ENCODE peak calls at places on chromosome 12, in seven cellular contexts. E is A549; U is CD8-positive, alpha-beta T cell; K is lower lobe of right lung; P is neural progenitor cell; F is psoas muscle; M is heart left ventricle. N is an unnamed sample.
A peak's percentile ranks its signal among the peaks of the same experiment; 100 is the strongest.

GRCh38 chr12:79764641-79765040 is 73.9 kb upstream of the PAWR start:
- DNase-seq in E (no peak), U (no peak), K (no peak), P (no peak), F (no peak), M (no peak), N (no peak)

GRCh38 chr12:117044311-117044710 is 54.9 kb downstream of the TESC start:
- DNase-seq in E (no peak), U (no peak), K (no peak), P (no peak), F (no peak), M (no peak), N (no peak)

GRCh38 chr12:33429468-33429867 is 10.2 kb downstream of the SYT10 start:
- DNase-seq in E (no peak), U (no peak), K (no peak), P (no peak), F (no peak), M (no peak), N (no peak)

GRCh38 chr12:91331371-91331770 is 148.8 kb upstream of the DCN start:
- DNase-seq in E (no peak), U (no peak), K (no peak), P (no peak), F (no peak), M (no peak), N (no peak)

GRCh38 chr12:102702447-102703114 is 214.5 kb downstream of the PAH start:
- DNase-seq in E (peak; percentile 53), U (no peak), K (no peak), P (peak; percentile 37), F (peak; percentile 22), M (no peak), N (no peak)

GRCh38 chr12:14238224-14238792 is 127.2 kb upstream of the ATF7IP start:
- DNase-seq in E (no peak), U (no peak), K (no peak), P (no peak), F (no peak), M (no peak), N (no peak)

GRCh38 chr12:47190271-47190750 is 110.6 kb upstream of the AMIGO2 start:
- DNase-seq in E (peak; percentile 24), U (no peak), K (no peak), P (no peak), F (no peak), M (no peak), N (no peak)

GRCh38 chr12:59570134-59570533 is 25.7 kb upstream of the SLC16A7 start:
- DNase-seq in E (no peak), U (no peak), K (no peak), P (no peak), F (no peak), M (no peak), N (no peak)

GRCh38 chr12:15268927-15269552 is 47.8 kb upstream of the RERG start:
- DNase-seq in E (peak; percentile 62), U (no peak), K (no peak), P (peak; percentile 73), F (no peak), M (peak; percentile 28), N (no peak)

GRCh38 chr12:111992464-111992863 is 20.5 kb downstream of the TMEM116 start:
- DNase-seq in E (no peak), U (no peak), K (no peak), P (no peak), F (no peak), M (no peak), N (no peak)

GRCh38 chr12:108375986-108376663 is 37.0 kb upstream of the CMKLR1 start:
- DNase-seq in E (no peak), U (no peak), K (no peak), P (no peak), F (no peak), M (no peak), N (no peak)

GRCh38 chr12:42482820-42483533 is 106.6 kb downstream of the PRICKLE1 start:
- DNase-seq in E (peak; percentile 79), U (peak; percentile 6), K (peak; percentile 80), P (peak; percentile 94), F (peak; percentile 80), M (peak; percentile 86), N (peak; percentile 90)

GRCh38 chr12:40281791-40282364 is 57.1 kb downstream of the LRRK2 start:
- DNase-seq in E (no peak), U (no peak), K (no peak), P (no peak), F (no peak), M (no peak), N (no peak)

GRCh38 chr12:100110276-100110675 is 32.4 kb downstream of the BLTP3B start:
- DNase-seq in E (no peak), U (no peak), K (no peak), P (no peak), F (no peak), M (no peak), N (no peak)

GRCh38 chr12:69933115-69933552 is 108.1 kb downstream of the MYRFL start:
- DNase-seq in E (no peak), U (no peak), K (no peak), P (peak; percentile 69), F (no peak), M (no peak), N (no peak)

GRCh38 chr12:71551529-71551928 is 111.9 kb downstream of the LGR5 start:
- DNase-seq in E (no peak), U (no peak), K (no peak), P (peak; percentile 25), F (no peak), M (no peak), N (no peak)

GRCh38 chr12:27550653-27550975 is 26.6 kb downstream of the PPFIBP1 start:
- DNase-seq in E (no peak), U (no peak), K (no peak), P (no peak), F (no peak), M (no peak), N (no peak)

GRCh38 chr12:122980192-122981035 is at the start of gene ARL6IP4:
- DNase-seq in E (peak; percentile 76), U (peak; percentile 56), K (peak; percentile 83), P (peak; percentile 80), F (peak; percentile 69), M (peak; percentile 79), N (peak; percentile 64)

GRCh38 chr12:101855364-101855884 is 22.0 kb upstream of the DRAM1 start:
- DNase-seq in E (no peak), U (no peak), K (no peak), P (no peak), F (no peak), M (no peak), N (no peak)

GRCh38 chr12:76006028-76006916 is 25.3 kb downstream of the PHLDA1 start:
- DNase-seq in E (no peak), U (no peak), K (no peak), P (no peak), F (no peak), M (no peak), N (no peak)

GRCh38 chr12:6944381-6945186 is 762 bp downstream of the C12orf57 start:
- DNase-seq in E (peak; percentile 93), U (peak; percentile 79), K (peak; percentile 95), P (peak; percentile 96), F (peak; percentile 93), M (peak; percentile 96), N (peak; percentile 93)

GRCh38 chr12:6942331-6942665 is 1.3 kb upstream of the RNU7-1 start:
- DNase-seq in E (no peak), U (no peak), K (peak; percentile 45), P (no peak), F (peak; percentile 19), M (no peak), N (peak; percentile 31)

GRCh38 chr12:6943719-6944380 is at the start of the genes C12orf57 and RNU7-1:
- DNase-seq in E (peak; percentile 94), U (no peak), K (peak; percentile 81), P (peak; percentile 90), F (peak; percentile 79), M (peak; percentile 87), N (no peak)

GRCh38 chr12:6941786-6942185 is 1.8 kb upstream of the RNU7-1 start:
- DNase-seq in E (no peak), U (no peak), K (peak; percentile 44), P (no peak), F (no peak), M (no peak), N (no peak)

GRCh38 chr12:6943387-6943718 is 263 bp upstream of the RNU7-1 start:
- DNase-seq in E (peak; percentile 97), U (peak; percentile 66), K (peak; percentile 77), P (peak; percentile 95), F (peak; percentile 76), M (peak; percentile 88), N (peak; percentile 78)
- H3K4me3 ChIP-seq in E (peak overlapping the region; percentile 59), U (peak overlapping the region; percentile 97), K (peak overlapping the region; percentile 82), P (peak overlapping the region; percentile 56), F (peak overlapping the region; percentile 75), M (peak overlapping the region; percentile 86), N (no peak overlapping the region)

GRCh38 chr12:45357547-45358417 is 141.9 kb downstream of the ANO6 start:
- DNase-seq in E (no peak), U (no peak), K (no peak), P (no peak), F (no peak), M (peak; percentile 57), N (no peak)
- H3K4me3 ChIP-seq in E (no peak overlapping the region), U (no peak overlapping the region), K (no peak overlapping the region), P (no peak overlapping the region), F (no peak overlapping the region), M (no peak overlapping the region), N (no peak overlapping the region)

DNA sequence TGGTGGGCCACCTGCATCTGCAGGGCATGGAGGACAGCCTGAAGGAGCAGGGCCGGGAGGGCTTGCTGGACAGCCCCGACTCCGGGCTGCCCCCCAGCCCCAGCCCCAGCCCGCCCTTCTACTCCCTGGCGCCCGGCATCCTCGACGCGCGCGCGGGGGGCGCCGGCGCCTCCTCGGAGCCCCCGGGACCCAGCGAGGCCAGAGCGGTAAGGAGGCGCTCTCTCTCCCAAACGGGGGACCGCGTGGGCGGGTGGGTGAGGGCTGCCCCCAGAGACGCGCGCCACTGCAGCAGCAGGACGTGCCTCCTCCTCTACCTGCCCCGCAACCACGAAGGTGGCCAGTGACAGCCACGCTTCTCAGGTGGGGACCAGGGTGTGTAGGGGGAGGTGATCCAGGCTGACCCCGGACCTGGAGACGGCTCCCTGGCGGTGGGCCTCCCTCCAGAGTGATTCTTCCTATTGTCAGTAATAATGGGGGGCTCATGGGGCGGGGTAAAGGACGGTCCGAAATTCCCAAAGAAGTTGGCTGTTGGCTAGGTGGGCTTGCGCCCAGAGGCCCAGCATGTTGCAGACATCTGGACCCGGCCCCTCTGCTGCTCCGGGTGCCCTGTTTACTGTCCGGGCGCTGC is 652 bp downstream of the RFLNA start:
- DNase-seq in E (no peak), U (no peak), K (peak; percentile 37), P (peak; percentile 44), F (no peak), M (no peak), N (peak; percentile 67)
- H3K4me3 ChIP-seq in E (peak overlapping the region; percentile 39), U (no peak overlapping the region), K (peak overlapping the region; percentile 43), P (peak overlapping the region; percentile 58), F (peak overlapping the region; percentile 61), M (peak overlapping the region; percentile 32), N (peak overlapping the region; percentile 21)

GRCh38 chr12:48970702-48971334 is 717 bp downstream of the WNT10B start:
- DNase-seq in E (no peak), U (no peak), K (no peak), P (no peak), F (no peak), M (no peak), N (no peak)
- H3K4me3 ChIP-seq in E (peak overlapping the region; percentile 48), U (no peak overlapping the region), K (peak overlapping the region; percentile 43), P (peak overlapping the region; percentile 40), F (no peak overlapping the region), M (peak overlapping the region; percentile 37), N (no peak overlapping the region)